ENCODE peak calls at places on chromosomes 1 and 21, in nine cellular contexts. S is astrocyte of the spinal cord; T is AG08395; H is activated gamma-delta T cell treated with Interleukin-2 at 50 U/mL for 16 hours; K is AML-193; O is IMR-90; Z is activated CD4-positive, alpha-beta T cell treated with anti-CD3 and anti-CD28 coated beads, Interleukin-2, amount 50 U/mL, for 48 hours; D is NCI-H1436 treated with DMSO at 0.1 percent for 48 hours; L is NCI-H2171. P is an unnamed sample.

GRCh38 chr1:229846351-229846750 is 220.3 kb downstream of the URB2 start:
- DNase-seq in O (no peak), K (no peak), L (no peak), Z (no peak), H (no peak), S (no peak), T (no peak), D (no peak), P (no peak)

GRCh38 chr1:47881505-47882442 is 115.4 kb downstream of the TRABD2B start:
- DNase-seq in L (no peak), Z (no peak), D (no peak), S (peak), K (no peak), H (no peak), T (peak), O (peak), P (no peak)

GRCh38 chr1:10782491-10783244 is 13.8 kb downstream of the CASZ1 start:
- DNase-seq in L (no peak), O (no peak), D (no peak), T (no peak), H (no peak), S (no peak), K (no peak), Z (no peak), P (peak)

GRCh38 chr1:90357980-90358379 is 359.1 kb downstream of the BARHL2 start:
- DNase-seq in S (no peak), T (no peak), H (no peak), D (no peak), L (no peak), K (no peak), O (no peak), Z (no peak), P (no peak)

GRCh38 chr1:117371436-117372151 is 4.3 kb downstream of the MAN1A2 start:
- DNase-seq in T (peak), D (no peak), Z (no peak), L (no peak), O (peak), H (no peak), S (no peak), K (no peak), P (no peak)

GRCh38 chr1:221150996-221151395 is 271.8 kb downstream of the HLX start:
- DNase-seq in S (no peak), D (no peak), L (no peak), T (no peak), K (no peak), O (no peak), H (no peak), Z (no peak), P (no peak)

GRCh38 chr1:67489643-67490042 is 59.4 kb upstream of the SERBP1 start:
- DNase-seq in O (peak), T (no peak), S (peak), Z (no peak), L (no peak), H (no peak), K (peak), D (no peak), P (no peak)

GRCh38 chr1:18105196-18105595 is 2.4 kb upstream of the IGSF21 start:
- DNase-seq in K (no peak), Z (no peak), D (no peak), H (no peak), T (no peak), L (no peak), O (no peak), S (no peak), P (no peak)

GRCh38 chr1:172277277-172277676 is 143.2 kb upstream of the C1orf105 start:
- DNase-seq in L (no peak), H (no peak), T (peak), O (peak), Z (no peak), S (peak), D (no peak), K (no peak), P (no peak)

GRCh38 chr1:46247433-46248121 is at the start of gene RAD54L:
- DNase-seq in O (peak), S (peak), Z (peak), K (peak), T (peak), L (peak), D (peak), H (peak), P (peak)

GRCh38 chr1:114428083-114428754 is 82.8 kb downstream of the TRIM33 start:
- DNase-seq in D (no peak), O (peak), S (peak), H (peak), T (peak), L (peak), K (peak), Z (no peak), P (no peak)

GRCh38 chr1:238099871-238100270 is 209.1 kb upstream of the ZP4 start:
- DNase-seq in L (no peak), H (no peak), O (peak), Z (no peak), T (no peak), K (no peak), S (no peak), D (no peak), P (no peak)

GRCh38 chr21:34812510-34813265 is 143.9 kb downstream of the CLIC6 start:
- DNase-seq in S (peak), D (no peak), O (peak), L (no peak), H (no peak), T (peak), K (no peak), Z (no peak), P (no peak)

GRCh38 chr1:8520483-8520966 is 202.6 kb downstream of the SLC45A1 start:
- DNase-seq in H (no peak), D (no peak), T (no peak), K (no peak), L (no peak), Z (no peak), S (peak), O (no peak), P (no peak)

GRCh38 chr1:227764019-227764391 is 28.8 kb downstream of the SNAP47 start:
- DNase-seq in D (no peak), T (peak), Z (no peak), K (no peak), S (peak), O (peak), L (no peak), H (no peak), P (no peak)

GRCh38 chr21:43611598-43612369 is 47.5 kb downstream of the HSF2BP start:
- DNase-seq in Z (peak), K (peak), O (peak), T (peak), L (no peak), H (peak), S (peak), D (no peak), P (no peak)

GRCh38 chr1:160741597-160742348 is 2.7 kb downstream of the SLAMF7 start:
- DNase-seq in K (no peak), T (no peak), O (no peak), D (no peak), Z (no peak), S (no peak), L (no peak), H (no peak), P (no peak)

GRCh38 chr1:153357853-153358690 is at the start of gene S100A9:
- DNase-seq in L (no peak), O (no peak), K (peak), Z (no peak), T (no peak), S (no peak), D (no peak), H (no peak), P (no peak)

GRCh38 chr1:24915819-24916602 is 14.1 kb downstream of the RUNX3 start:
- DNase-seq in O (no peak), K (no peak), S (no peak), D (no peak), T (no peak), Z (no peak), L (no peak), H (no peak), P (no peak)

GRCh38 chr1:217026506-217026905 is 303.3 kb upstream of the ESRRG start:
- DNase-seq in O (peak), T (no peak), L (no peak), H (no peak), S (no peak), Z (no peak), K (no peak), D (no peak), P (no peak)

GRCh38 chr1:234734412-234734835 is 124.4 kb upstream of the IRF2BP2 start:
- DNase-seq in D (no peak), L (no peak), Z (no peak), S (no peak), H (no peak), K (no peak), O (no peak), T (no peak), P (no peak)

GRCh38 chr1:228340686-228341449 is 65.8 kb downstream of the TRIM11 start:
- DNase-seq in T (no peak), O (no peak), Z (peak), S (no peak), K (no peak), L (no peak), D (no peak), H (no peak), P (no peak)

GRCh38 chr1:207822124-207822601 is 70.3 kb downstream of the CD46 start:
- DNase-seq in H (no peak), S (no peak), L (no peak), O (no peak), Z (no peak), T (no peak), D (no peak), K (no peak), P (no peak)

GRCh38 chr1:161706116-161706482 is 930 bp upstream of the FCRLA start:
- DNase-seq in L (no peak), Z (no peak), H (no peak), T (no peak), D (no peak), S (no peak), K (no peak), O (peak), P (no peak)

GRCh38 chr1:229438021-229438420 is 4.1 kb upstream of the ACTA1 start:
- DNase-seq in H (no peak), T (no peak), D (no peak), L (no peak), Z (no peak), S (no peak), K (no peak), O (no peak), P (no peak)

GRCh38 chr1:178371999-178372398 is 124.8 kb downstream of the CLEC20A start:
- DNase-seq in H (no peak), Z (no peak), L (no peak), K (no peak), O (no peak), S (peak), T (no peak), D (no peak), P (no peak)

GRCh38 chr1:115413621-115414020 is 75.6 kb upstream of the NGF start:
- DNase-seq in T (no peak), K (no peak), H (no peak), Z (no peak), S (no peak), O (no peak), L (no peak), D (no peak), P (no peak)

GRCh38 chr1:117051224-117052064 is 8.7 kb upstream of the TTF2 start:
- DNase-seq in Z (peak), D (no peak), K (peak), H (peak), S (no peak), O (no peak), L (no peak), T (no peak), P (no peak)

GRCh38 chr1:43622471-43622870 is 27.5 kb upstream of the KDM4A start:
- DNase-seq in D (no peak), H (no peak), O (peak), T (peak), K (no peak), Z (no peak), L (no peak), S (peak), P (no peak)

GRCh38 chr1:111904478-111905218 is 84.8 kb downstream of the KCND3 start:
- DNase-seq in K (no peak), H (no peak), Z (peak), T (peak), L (no peak), O (peak), D (peak), S (no peak), P (peak)

GRCh38 chr1:230768903-230769570 is 21.8 kb downstream of the CAPN9 start:
- DNase-seq in K (no peak), O (peak), H (no peak), S (peak), D (no peak), T (peak), L (no peak), Z (no peak), P (no peak)

GRCh38 chr21:36545776-36546511 is 66.0 kb upstream of the CLDN14 start:
- DNase-seq in K (no peak), H (no peak), Z (no peak), T (no peak), D (no peak), L (no peak), S (no peak), O (no peak), P (no peak)

GRCh38 chr1:6095511-6096242 is 50.0 kb downstream of the KCNAB2 start:
- DNase-seq in H (no peak), O (no peak), Z (no peak), K (no peak), D (no peak), S (no peak), L (no peak), T (no peak), P (no peak)